ENCODE peak calls at places on chromosomes 13 and 19, in five cellular contexts. D, M, V, T and B are unnamed samples.

GRCh38 chr13:95326695-95327094 is 25.4 kb upstream of the ABCC4 start:
- DNase-seq in D (no peak), M (no peak), V (no peak), T (no peak), B (no peak)

GRCh38 chr13:32682740-32683139 is 96.5 kb downstream of the PDS5B start:
- DNase-seq in T (no peak), D (no peak), M (no peak), V (no peak), B (no peak)

GRCh38 chr19:51916167-51916566 is 11.1 kb upstream of the ZNF613 start:
- DNase-seq in T (no peak), D (no peak), M (no peak), V (no peak), B (no peak)

GRCh38 chr13:52162279-52163101 is 3.1 kb upstream of the NEK3 start:
- DNase-seq in M (no peak), D (no peak), T (no peak), V (no peak), B (peak; percentile 56)

GRCh38 chr19:4732680-4733114 is 9.1 kb upstream of the DPP9 start:
- DNase-seq in T (peak; percentile 83), V (no peak), D (no peak), M (peak; percentile 91), B (peak; percentile 67)

GRCh38 chr13:89029062-89029461 is 1357.9 kb downstream of the SLITRK5 start:
- DNase-seq in V (no peak), T (no peak), D (no peak), M (no peak), B (no peak)

GRCh38 chr19:6730153-6730804 is 7.1 kb downstream of the GPR108 start:
- DNase-seq in T (peak; percentile 62), V (peak; percentile 87), M (peak; percentile 98), D (peak; percentile 91), B (peak; percentile 88)

GRCh38 chr13:86689901-86690300 is 890.7 kb upstream of the SLITRK6 start:
- DNase-seq in V (no peak), D (no peak), T (no peak), M (no peak), B (no peak)

GRCh38 chr19:10836478-10837325 is 690 bp upstream of the TMED1 start:
- DNase-seq in D (peak; percentile 94), T (peak; percentile 90), M (peak; percentile 83), V (peak; percentile 89), B (peak; percentile 86)

GRCh38 chr13:58087566-58087965 is 456.0 kb downstream of the PCDH17 start:
- DNase-seq in T (peak; percentile 4), M (peak; percentile 4), V (no peak), D (no peak), B (no peak)

GRCh38 chr13:39405107-39405506 is 197.9 kb downstream of the LHFPL6 start:
- DNase-seq in D (no peak), M (no peak), T (peak; percentile 46), V (no peak), B (no peak)

GRCh38 chr19:3234800-3235199 is 10.3 kb downstream of the CELF5 start:
- DNase-seq in T (no peak), V (no peak), D (no peak), M (peak; percentile 68), B (no peak)

GRCh38 chr19:10899171-10899653 is 27.9 kb downstream of the CARM1 start:
- DNase-seq in V (peak; percentile 57), M (no peak), T (no peak), D (no peak), B (peak; percentile 94)

GRCh38 chr13:112444001-112444311 is 67.8 kb downstream of the SPACA7 start:
- DNase-seq in M (peak; percentile 90), D (peak; percentile 85), T (peak; percentile 73), V (no peak), B (peak; percentile 52)

GRCh38 chr13:49711218-49711863 is 20.1 kb upstream of the EBPL start:
- DNase-seq in D (no peak), T (no peak), V (no peak), M (no peak), B (peak; percentile 67)
- H3K36me3 ChIP-seq in D (no peaks in the 10 kb centered on the region), T (peaks cover 39% of the 10 kb centered on the region), V (peaks cover 49% of the 10 kb centered on the region), M (peaks cover 13% of the 10 kb centered on the region), B (no peaks in the 10 kb centered on the region)

DNA sequence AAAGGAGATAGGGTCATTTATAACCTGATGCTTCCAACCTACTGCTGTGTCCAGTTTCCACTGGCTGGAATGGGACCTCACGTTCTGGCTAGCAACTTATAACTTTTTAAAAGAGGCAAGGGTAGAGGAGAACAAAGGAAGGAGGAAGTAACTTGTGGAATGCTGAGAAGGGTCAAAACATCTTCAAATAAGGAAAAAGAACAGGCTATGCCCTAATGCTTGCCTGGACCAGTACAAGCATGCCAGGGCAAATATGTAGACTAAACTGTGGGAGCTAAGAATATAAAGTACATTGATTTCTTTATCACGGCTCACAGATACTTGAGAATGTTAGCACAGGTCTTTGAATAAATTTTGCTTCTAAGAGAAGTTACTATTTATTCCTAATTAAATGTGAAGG is 1.5 kb upstream of the ZNF561 start:
- DNase-seq in V (no peak), D (no peak), T (no peak), M (no peak), B (no peak)
- H3K27ac ChIP-seq in V (peak overlapping the region; percentile 96), D (no peak overlapping the region), T (no peak overlapping the region), M (peak overlapping the region; percentile 83), B (no peak overlapping the region)

GRCh38 chr19:47190167-47190727 is 40.8 kb downstream of the BBC3 start:
- DNase-seq in D (peak; percentile 87), V (peak; percentile 86), M (no peak), T (no peak), B (peak; percentile 35)
- H3K36me3 ChIP-seq in D (no peaks in the 10 kb centered on the region), V (peaks cover 15% of the 10 kb centered on the region), M (peaks cover 6% of the 10 kb centered on the region), T (peaks cover 42% of the 10 kb centered on the region), B (no peaks in the 10 kb centered on the region)

GRCh38 chr19:46603195-46603637 is 2.1 kb downstream of the CALM3 start:
- DNase-seq in V (no peak), T (no peak), M (no peak), D (peak; percentile 64), B (peak; percentile 98)

GRCh38 chr19:46603752-46604241 is 2.7 kb downstream of the CALM3 start:
- DNase-seq in V (no peak), T (no peak), M (no peak), D (peak; percentile 68), B (peak; percentile 46)

GRCh38 chr19:46606019-46606418 is 4.9 kb downstream of the CALM3 start:
- DNase-seq in D (peak; percentile 71), T (no peak), M (no peak), V (no peak), B (no peak)

GRCh38 chr19:46605356-46605821 is 4.3 kb downstream of the CALM3 start:
- DNase-seq in D (peak; percentile 78), M (no peak), V (no peak), T (no peak), B (no peak)

GRCh38 chr19:46604781-46605355 is 3.7 kb downstream of the CALM3 start:
- DNase-seq in M (no peak), D (peak; percentile 81), V (no peak), T (no peak), B (no peak)
- H3K27ac ChIP-seq in M (no peak overlapping the region), D (peak overlapping the region; percentile 71), V (no peak overlapping the region), T (no peak overlapping the region), B (no peak overlapping the region)

GRCh38 chr13:45393941-45394570 is 24.1 kb downstream of the SLC25A30 start:
- DNase-seq in M (peak; percentile 80), D (no peak), V (no peak), T (peak; percentile 48), B (peak; percentile 65)
- H3K36me3 ChIP-seq in M (no peaks in the 10 kb centered on the region), D (peaks cover 7% of the 10 kb centered on the region), V (peaks cover 63% of the 10 kb centered on the region), T (peaks cover 32% of the 10 kb centered on the region), B (peaks cover 2% of the 10 kb centered on the region)

GRCh38 chr13:25910243-25910642 is 141.6 kb downstream of the SHISA2 start:
- DNase-seq in T (no peak), D (no peak), V (no peak), M (no peak), B (no peak)
- H3K27ac ChIP-seq in T (no peak overlapping the region), D (no peak overlapping the region), V (no peak overlapping the region), M (peak overlapping the region; percentile 41), B (no peak overlapping the region)

GRCh38 chr19:38162094-38162493 is 61.9 kb downstream of the DPF1 start:
- DNase-seq in M (no peak), D (no peak), T (no peak), V (no peak), B (no peak)

GRCh38 chr19:38162632-38163031 is 61.4 kb downstream of the DPF1 start:
- DNase-seq in V (no peak), T (no peak), D (no peak), M (no peak), B (no peak)

GRCh38 chr19:38164526-38164925 is 59.5 kb downstream of the DPF1 start:
- DNase-seq in D (no peak), V (no peak), T (no peak), M (no peak), B (no peak)

GRCh38 chr19:38163419-38164290 is 60.4 kb downstream of the DPF1 start:
- DNase-seq in D (no peak), M (no peak), T (no peak), V (no peak), B (no peak)

DNA sequence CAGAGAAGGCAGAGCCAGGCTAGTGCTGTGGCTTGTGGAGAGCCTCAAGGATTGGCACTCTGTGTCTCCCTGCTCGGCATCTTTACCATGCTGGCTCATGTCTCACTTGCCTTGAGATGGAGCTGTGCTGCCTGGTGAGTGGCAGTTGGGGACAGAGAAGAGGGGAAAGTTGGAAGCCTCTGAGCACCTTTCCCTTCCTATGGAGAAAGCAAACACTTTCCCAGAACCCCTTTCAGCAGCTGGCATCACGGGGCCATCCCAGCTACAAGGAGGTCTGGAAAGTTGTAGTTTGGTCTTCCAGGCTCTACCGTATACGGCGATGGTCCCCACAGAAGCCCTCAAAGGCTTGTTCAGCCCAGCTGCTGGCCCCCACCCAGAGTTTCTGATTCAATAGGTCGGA is 58.7 kb downstream of the DPF1 start:
- DNase-seq in T (no peak), D (no peak), M (no peak), V (no peak), B (no peak)
- H3K36me3 ChIP-seq in T (no peaks in the 10 kb centered on the region), D (peaks cover 3% of the 10 kb centered on the region), M (peaks cover 3% of the 10 kb centered on the region), V (peaks cover 90% of the 10 kb centered on the region), B (peaks cover 14% of the 10 kb centered on the region)

GRCh38 chr13:21895769-21896168 is 224.9 kb downstream of the FGF9 start:
- DNase-seq in D (no peak), V (no peak), M (no peak), T (no peak), B (peak; percentile 91)
- H3K27ac ChIP-seq in D (no peak overlapping the region), V (no peak overlapping the region), M (no peak overlapping the region), T (no peak overlapping the region), B (peak overlapping the region; percentile 86)

GRCh38 chr19:40009674-40010073 is 12.8 kb downstream of the ZNF546 start:
- DNase-seq in T (no peak), V (no peak), M (no peak), D (no peak), B (no peak)
- H3K36me3 ChIP-seq in T (peaks cover 15% of the 10 kb centered on the region), V (peaks cover 76% of the 10 kb centered on the region), M (peaks cover 14% of the 10 kb centered on the region), D (peaks cover 14% of the 10 kb centered on the region), B (peaks cover 9% of the 10 kb centered on the region)

GRCh38 chr19:49554701-49555181 is 25.6 kb downstream of the NOSIP start:
- DNase-seq in M (no peak), T (peak; percentile 68), V (no peak), D (no peak), B (peak; percentile 58)

GRCh38 chr19:49558591-49558990 is 21.8 kb downstream of the NOSIP start:
- DNase-seq in V (no peak), D (no peak), T (no peak), M (no peak), B (no peak)

GRCh38 chr19:49555600-49556411 is 24.6 kb downstream of the NOSIP start:
- DNase-seq in D (peak; percentile 86), V (peak; percentile 81), T (peak; percentile 96), M (peak; percentile 98), B (peak; percentile 89)

GRCh38 chr19:49557641-49558325 is 22.6 kb downstream of the NOSIP start:
- DNase-seq in V (no peak), T (no peak), M (no peak), D (no peak), B (no peak)

GRCh38 chr19:49556412-49557398 is 23.7 kb downstream of the NOSIP start:
- DNase-seq in M (peak; percentile 94), D (no peak), V (no peak), T (no peak), B (peak; percentile 59)
- H3K27ac ChIP-seq in M (peak overlapping the region; percentile 88), D (no peak overlapping the region), V (no peak overlapping the region), T (peak overlapping the region; percentile 70), B (peak overlapping the region; percentile 21)